ENCODE peak calls at places on chromosomes 2 and 18, in eight cellular contexts. One of them, this sample, is unnamed.

GRCh38 chr2:25371253-25372241 is 29.8 kb upstream of the DNMT3A start:
- DNase-seq in right cardiac atrium: no peak
- DNase-seq in T-helper 1 cell: no peak
- DNase-seq in nephron progenitor cell: no peak
- DNase-seq in BJ: no peak
- DNase-seq in activated CD8-positive, alpha-beta T cell treated with anti-CD3 and anti-CD28 coated beads, Interleukin-2, amount 10 ng/mL, durations not matched to agents 7 days and 5 days: no peak
- DNase-seq in T-cell: no peak
- DNase-seq in HEK293T: no peak
- DNase-seq in this sample: no peak

GRCh38 chr2:151410485-151410833 is 757 bp downstream of the RIF1 start:
- DNase-seq in right cardiac atrium: no peak
- DNase-seq in T-helper 1 cell: peak
- DNase-seq in nephron progenitor cell: peak
- DNase-seq in BJ: no peak
- DNase-seq in activated CD8-positive, alpha-beta T cell treated with anti-CD3 and anti-CD28 coated beads, Interleukin-2, amount 10 ng/mL, durations not matched to agents 7 days and 5 days: peak
- DNase-seq in T-cell: peak
- DNase-seq in HEK293T: peak
- DNase-seq in this sample: no peak

GRCh38 chr2:238761802-238762373 is 86.0 kb upstream of the TWIST2 start:
- DNase-seq in right cardiac atrium: no peak
- DNase-seq in T-helper 1 cell: no peak
- DNase-seq in nephron progenitor cell: peak
- DNase-seq in BJ: no peak
- DNase-seq in activated CD8-positive, alpha-beta T cell treated with anti-CD3 and anti-CD28 coated beads, Interleukin-2, amount 10 ng/mL, durations not matched to agents 7 days and 5 days: peak
- DNase-seq in T-cell: no peak
- DNase-seq in HEK293T: peak
- DNase-seq in this sample: no peak

GRCh38 chr2:14960686-14961324 is 328.3 kb downstream of the LRATD1 start:
- DNase-seq in right cardiac atrium: no peak
- DNase-seq in T-helper 1 cell: no peak
- DNase-seq in nephron progenitor cell: no peak
- DNase-seq in BJ: no peak
- DNase-seq in activated CD8-positive, alpha-beta T cell treated with anti-CD3 and anti-CD28 coated beads, Interleukin-2, amount 10 ng/mL, durations not matched to agents 7 days and 5 days: no peak
- DNase-seq in T-cell: no peak
- DNase-seq in HEK293T: no peak
- DNase-seq in this sample: no peak

GRCh38 chr2:144183744-144184143 is 336.2 kb downstream of the ZEB2 start:
- DNase-seq in right cardiac atrium: no peak
- DNase-seq in T-helper 1 cell: peak
- DNase-seq in nephron progenitor cell: no peak
- DNase-seq in BJ: peak
- DNase-seq in activated CD8-positive, alpha-beta T cell treated with anti-CD3 and anti-CD28 coated beads, Interleukin-2, amount 10 ng/mL, durations not matched to agents 7 days and 5 days: peak
- DNase-seq in T-cell: peak
- DNase-seq in HEK293T: no peak
- DNase-seq in this sample: no peak

GRCh38 chr2:201257941-201258665 is 2.2 kb upstream of the CASP8 start:
- DNase-seq in right cardiac atrium: peak
- DNase-seq in T-helper 1 cell: peak
- DNase-seq in nephron progenitor cell: no peak
- DNase-seq in BJ: peak
- DNase-seq in activated CD8-positive, alpha-beta T cell treated with anti-CD3 and anti-CD28 coated beads, Interleukin-2, amount 10 ng/mL, durations not matched to agents 7 days and 5 days: peak
- DNase-seq in T-cell: peak
- DNase-seq in HEK293T: no peak
- DNase-seq in this sample: no peak

GRCh38 chr2:69565431-69565839 is 78.1 kb downstream of the AAK1 start:
- DNase-seq in right cardiac atrium: peak
- DNase-seq in T-helper 1 cell: peak
- DNase-seq in nephron progenitor cell: peak
- DNase-seq in BJ: no peak
- DNase-seq in activated CD8-positive, alpha-beta T cell treated with anti-CD3 and anti-CD28 coated beads, Interleukin-2, amount 10 ng/mL, durations not matched to agents 7 days and 5 days: peak
- DNase-seq in T-cell: peak
- DNase-seq in HEK293T: peak
- DNase-seq in this sample: no peak

GRCh38 chr2:72847916-72848315 is 22.1 kb upstream of the EXOC6B start:
- DNase-seq in right cardiac atrium: no peak
- DNase-seq in T-helper 1 cell: no peak
- DNase-seq in nephron progenitor cell: no peak
- DNase-seq in BJ: no peak
- DNase-seq in activated CD8-positive, alpha-beta T cell treated with anti-CD3 and anti-CD28 coated beads, Interleukin-2, amount 10 ng/mL, durations not matched to agents 7 days and 5 days: no peak
- DNase-seq in T-cell: no peak
- DNase-seq in HEK293T: no peak
- DNase-seq in this sample: no peak

GRCh38 chr2:56185582-56186046 is 1.8 kb downstream of the CCDC85A start:
- DNase-seq in right cardiac atrium: peak
- DNase-seq in T-helper 1 cell: no peak
- DNase-seq in nephron progenitor cell: peak
- DNase-seq in BJ: no peak
- DNase-seq in activated CD8-positive, alpha-beta T cell treated with anti-CD3 and anti-CD28 coated beads, Interleukin-2, amount 10 ng/mL, durations not matched to agents 7 days and 5 days: no peak
- DNase-seq in T-cell: no peak
- DNase-seq in HEK293T: peak
- DNase-seq in this sample: no peak

GRCh38 chr2:23642516-23642915 is 257.5 kb downstream of the KLHL29 start:
- DNase-seq in right cardiac atrium: no peak
- DNase-seq in T-helper 1 cell: no peak
- DNase-seq in nephron progenitor cell: no peak
- DNase-seq in BJ: no peak
- DNase-seq in activated CD8-positive, alpha-beta T cell treated with anti-CD3 and anti-CD28 coated beads, Interleukin-2, amount 10 ng/mL, durations not matched to agents 7 days and 5 days: no peak
- DNase-seq in T-cell: no peak
- DNase-seq in HEK293T: no peak
- DNase-seq in this sample: no peak

GRCh38 chr2:46943881-46944798 is 28.5 kb upstream of the MCFD2 start:
- DNase-seq in right cardiac atrium: no peak
- DNase-seq in T-helper 1 cell: peak
- DNase-seq in nephron progenitor cell: no peak
- DNase-seq in BJ: no peak
- DNase-seq in activated CD8-positive, alpha-beta T cell treated with anti-CD3 and anti-CD28 coated beads, Interleukin-2, amount 10 ng/mL, durations not matched to agents 7 days and 5 days: peak
- DNase-seq in T-cell: peak
- DNase-seq in HEK293T: no peak
- DNase-seq in this sample: no peak

GRCh38 chr2:85524567-85524923 is 14.4 kb upstream of the MAT2A start:
- DNase-seq in right cardiac atrium: no peak
- DNase-seq in T-helper 1 cell: no peak
- DNase-seq in nephron progenitor cell: no peak
- DNase-seq in BJ: no peak
- DNase-seq in activated CD8-positive, alpha-beta T cell treated with anti-CD3 and anti-CD28 coated beads, Interleukin-2, amount 10 ng/mL, durations not matched to agents 7 days and 5 days: no peak
- DNase-seq in T-cell: no peak
- DNase-seq in HEK293T: peak
- DNase-seq in this sample: no peak

GRCh38 chr2:38634684-38635083 is 31.2 kb upstream of the GALM start:
- DNase-seq in right cardiac atrium: no peak
- DNase-seq in T-helper 1 cell: no peak
- DNase-seq in nephron progenitor cell: no peak
- DNase-seq in BJ: peak
- DNase-seq in activated CD8-positive, alpha-beta T cell treated with anti-CD3 and anti-CD28 coated beads, Interleukin-2, amount 10 ng/mL, durations not matched to agents 7 days and 5 days: no peak
- DNase-seq in T-cell: no peak
- DNase-seq in HEK293T: no peak
- DNase-seq in this sample: no peak

GRCh38 chr18:24402209-24402785 is 4.7 kb upstream of the OSBPL1A start:
- DNase-seq in right cardiac atrium: no peak
- DNase-seq in T-helper 1 cell: no peak
- DNase-seq in nephron progenitor cell: no peak
- DNase-seq in BJ: no peak
- DNase-seq in activated CD8-positive, alpha-beta T cell treated with anti-CD3 and anti-CD28 coated beads, Interleukin-2, amount 10 ng/mL, durations not matched to agents 7 days and 5 days: no peak
- DNase-seq in T-cell: no peak
- DNase-seq in HEK293T: no peak
- DNase-seq in this sample: no peak

GRCh38 chr2:97752342-97753334 is 39.3 kb downstream of the ZAP70 start:
- DNase-seq in right cardiac atrium: no peak
- DNase-seq in T-helper 1 cell: no peak
- DNase-seq in nephron progenitor cell: no peak
- DNase-seq in BJ: no peak
- DNase-seq in activated CD8-positive, alpha-beta T cell treated with anti-CD3 and anti-CD28 coated beads, Interleukin-2, amount 10 ng/mL, durations not matched to agents 7 days and 5 days: no peak
- DNase-seq in T-cell: no peak
- DNase-seq in HEK293T: no peak
- DNase-seq in this sample: no peak

GRCh38 chr2:218802595-218802994 is 20.6 kb downstream of the CYP27A1 start:
- DNase-seq in right cardiac atrium: no peak
- DNase-seq in T-helper 1 cell: no peak
- DNase-seq in nephron progenitor cell: no peak
- DNase-seq in BJ: no peak
- DNase-seq in activated CD8-positive, alpha-beta T cell treated with anti-CD3 and anti-CD28 coated beads, Interleukin-2, amount 10 ng/mL, durations not matched to agents 7 days and 5 days: no peak
- DNase-seq in T-cell: no peak
- DNase-seq in HEK293T: no peak
- DNase-seq in this sample: no peak

This sample was measured in amygdala.